ENCODE peak calls at places on chromosomes 7 and 10, in four cellular contexts. U is HCT116, V is GM12878, R is H1. X is an unnamed sample. For H3K9me3, the result is how much of the 10 kb centered on the place peaks cover.

GRCh38 chr10:80104066-80104926 is 25.8 kb downstream of the TMEM254 start:
- DNase-seq in U (no peak), V (no peak), R (no peak), X (no peak)

GRCh38 chr7:150994141-150994837 is 3.5 kb downstream of the NOS3 start:
- DNase-seq in U (no peak), V (no peak), R (no peak), X (no peak)

GRCh38 chr10:60351191-60351853 is 38.4 kb downstream of the ANK3 start:
- DNase-seq in U (no peak), V (peak), R (no peak), X (no peak)

GRCh38 chr7:77765906-77766800 is 32.1 kb downstream of the TMEM60 start:
- DNase-seq in U (no peak), V (no peak), R (no peak), X (no peak)

GRCh38 chr10:128158024-128158795 is 32.0 kb upstream of the MKI67 start:
- DNase-seq in U (no peak), V (no peak), R (no peak), X (no peak)

GRCh38 chr10:8913720-8914119 is 859.2 kb downstream of the GATA3 start:
- DNase-seq in U (no peak), V (no peak), R (no peak), X (no peak)

GRCh38 chr7:90931996-90932912 is 332.0 kb upstream of the FZD1 start:
- DNase-seq in U (no peak), V (peak), R (no peak), X (no peak)

GRCh38 chr10:112872728-112873127 is 77.3 kb upstream of the TCF7L2 start:
- DNase-seq in U (peak), V (no peak), R (no peak), X (no peak)

GRCh38 chr7:49099587-49100326 is 175.4 kb downstream of the CDC14C start:
- DNase-seq in U (no peak), V (no peak), R (no peak), X (no peak)

GRCh38 chr10:88853155-88853554 is 1.5 kb upstream of the ANKRD22 start:
- DNase-seq in U (no peak), V (no peak), R (no peak), X (no peak)

GRCh38 chr7:18154707-18155106 is 127.1 kb upstream of the PRPS1L1 start:
- DNase-seq in U (no peak), V (no peak), R (no peak), X (no peak)

GRCh38 chr10:50511512-50512213 is 112.1 kb downstream of the SGMS1 start:
- DNase-seq in U (peak), V (peak), R (no peak), X (no peak)

GRCh38 chr7:18212788-18213187 is 185.1 kb upstream of the PRPS1L1 start:
- DNase-seq in U (no peak), V (no peak), R (no peak), X (peak)

GRCh38 chr7:13181221-13181620 is 493.8 kb downstream of the ARL4A start:
- DNase-seq in U (no peak), V (no peak), R (no peak), X (no peak)

DNA sequence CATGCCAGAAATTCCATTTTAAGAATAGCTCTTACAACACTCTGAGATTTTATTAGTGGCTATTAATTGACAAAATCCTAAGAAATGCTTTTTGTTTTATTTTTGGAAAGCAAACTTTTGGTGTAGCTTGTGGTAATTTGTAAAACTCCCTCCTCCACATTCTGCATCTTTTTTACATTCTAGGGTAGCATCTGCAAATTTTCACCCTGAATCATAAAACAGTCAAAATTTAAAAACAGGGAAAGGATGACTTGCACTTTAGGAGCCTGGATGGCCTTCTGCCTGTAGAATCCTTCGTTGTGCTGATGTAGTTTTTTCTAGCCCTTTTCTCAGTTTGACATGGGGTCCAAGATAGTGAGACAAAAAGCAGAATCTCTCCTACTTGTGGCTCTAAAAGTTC is 316.1 kb downstream of the ADRA2A start:
- DNase-seq in U (no peak), V (no peak), R (no peak), X (no peak)
- TF ChIP-seq POLR2AphosphoS5 in U (no peak), V (no peak), R (no peak), X (no peak)

DNA sequence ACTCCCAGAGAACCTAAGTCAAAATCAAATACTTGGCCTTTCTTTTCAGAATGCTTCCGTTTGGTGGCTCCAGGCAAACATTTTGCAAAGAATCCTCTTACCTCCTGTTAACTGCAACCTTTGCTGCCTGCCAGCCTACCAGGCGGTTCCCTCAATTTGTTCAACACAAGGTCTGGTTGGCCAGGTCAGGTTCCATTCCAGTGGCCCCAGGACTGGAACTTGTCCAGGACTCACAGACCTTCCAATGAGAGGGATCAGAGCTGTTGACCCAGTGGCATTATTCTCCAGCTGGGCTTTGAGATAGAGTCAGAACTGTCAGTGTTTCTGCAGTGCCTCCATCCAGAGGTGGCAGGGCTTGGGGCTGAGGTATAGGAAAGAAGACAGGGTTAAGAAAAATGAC is 137.0 kb downstream of the NEUROD6 start:
- DNase-seq in U (no peak), V (no peak), R (no peak), X (no peak)
- TF ChIP-seq EZH2 in U (no peak), V (no peak), R (no peak), X (no peak)

DNA sequence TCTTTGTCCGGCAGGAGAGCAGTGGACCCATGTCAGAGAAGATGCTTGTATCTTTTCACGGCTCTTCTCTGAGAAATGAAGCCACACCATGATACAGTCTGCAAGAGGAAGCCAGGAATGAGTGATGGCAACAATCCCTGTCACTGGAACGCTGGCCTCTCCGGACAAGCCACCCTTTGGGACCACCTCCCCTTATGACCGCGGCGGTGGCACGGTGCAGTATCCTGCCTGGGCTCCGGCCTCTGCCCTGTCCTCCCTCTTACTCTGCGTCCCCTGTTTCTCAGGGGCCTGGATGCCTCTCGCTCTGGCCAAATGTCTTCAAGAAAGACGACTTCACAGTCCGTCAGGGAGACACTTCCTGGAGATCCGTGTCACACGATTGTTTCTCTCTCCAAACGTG is 370.5 kb downstream of the ZNF716 start:
- DNase-seq in U (no peak), V (no peak), R (no peak), X (no peak)
- H3K9me3 ChIP-seq in U (under half), V (under half), R (half or more), X (under half)

GRCh38 chr7:120993575-120994191 is 5.2 kb downstream of the CPED1 start:
- DNase-seq in U (no peak), V (no peak), R (no peak), X (no peak)
- TF ChIP-seq POLR2AphosphoS5 in U (no peak), V (no peak), R (no peak), X (no peak)

DNA sequence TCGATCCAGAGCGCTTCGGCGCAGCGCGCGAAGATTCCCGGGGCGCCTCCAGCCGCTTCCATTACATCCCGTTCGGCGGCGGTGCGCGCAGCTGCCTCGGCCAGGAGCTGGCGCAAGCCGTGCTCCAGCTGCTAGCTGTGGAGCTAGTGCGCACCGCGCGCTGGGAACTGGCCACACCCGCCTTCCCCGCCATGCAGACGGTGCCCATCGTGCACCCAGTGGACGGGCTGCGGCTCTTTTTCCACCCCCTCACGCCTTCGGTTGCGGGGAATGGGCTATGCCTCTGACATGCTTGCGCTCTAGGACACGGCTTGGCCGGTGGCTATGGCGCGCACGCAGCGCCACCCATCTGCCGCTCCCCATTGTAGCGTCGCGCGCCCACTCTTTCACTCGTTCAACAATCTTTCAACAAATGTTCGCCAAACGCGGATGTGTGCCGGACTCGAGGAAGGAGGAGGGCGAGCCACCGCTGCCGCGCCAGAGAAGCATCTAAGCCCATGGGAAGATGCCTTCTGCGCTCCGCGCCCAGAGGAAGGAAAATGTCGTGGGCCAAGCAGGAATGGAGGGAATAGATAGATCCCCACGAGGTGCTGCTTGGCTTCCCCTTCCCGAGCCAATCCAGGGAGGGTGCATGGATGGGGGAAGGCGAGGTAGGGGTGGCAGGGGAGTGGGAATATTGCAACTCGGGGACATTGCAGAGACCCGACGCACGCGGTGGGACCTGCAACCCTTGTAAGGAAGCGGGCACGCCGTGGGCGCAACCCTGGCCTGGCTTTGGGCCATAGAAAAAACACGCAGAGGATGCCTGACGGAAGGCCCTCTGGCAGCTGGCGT is 5.1 kb upstream of the CYP26A1 start:
- DNase-seq in U (no peak), V (no peak), R (peak), X (no peak)
- TF ChIP-seq EZH2 in U (no peak), V (no peak), R (peak), X (no peak)

GRCh38 chr7:64223366-64223765 is 4.9 kb upstream of the ZNF679 start:
- DNase-seq in U (no peak), V (no peak), R (no peak), X (no peak)
- H3K9me3 ChIP-seq in U (under half), V (under half), R (half or more), X (under half)

DNA sequence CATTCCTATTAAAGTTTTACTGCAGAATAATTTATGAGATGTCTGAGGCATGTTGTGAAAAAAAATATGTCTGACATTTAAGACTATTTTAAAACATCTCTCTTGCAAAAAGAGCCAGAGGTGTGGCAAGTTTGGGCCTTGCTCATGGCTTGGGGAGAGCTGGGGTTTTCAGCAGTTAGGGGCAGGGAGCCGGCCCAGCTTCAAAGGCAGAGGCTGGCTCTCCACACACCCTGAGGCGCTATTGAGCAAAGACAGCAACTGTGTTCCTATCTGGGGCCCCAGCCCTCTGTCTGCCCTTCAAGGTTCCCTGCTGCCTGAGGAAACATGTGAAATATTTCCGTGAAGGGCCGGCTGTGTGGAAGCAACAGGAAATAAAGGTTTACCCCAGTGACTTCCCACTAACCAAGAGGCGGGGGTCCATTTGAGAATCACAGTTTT is 94.0 kb downstream of the SORBS1 start:
- DNase-seq in U (peak), V (no peak), R (peak), X (peak)
- TF ChIP-seq POLR2AphosphoS5 in U (no peak), V (no peak), R (no peak), X (no peak)

DNA sequence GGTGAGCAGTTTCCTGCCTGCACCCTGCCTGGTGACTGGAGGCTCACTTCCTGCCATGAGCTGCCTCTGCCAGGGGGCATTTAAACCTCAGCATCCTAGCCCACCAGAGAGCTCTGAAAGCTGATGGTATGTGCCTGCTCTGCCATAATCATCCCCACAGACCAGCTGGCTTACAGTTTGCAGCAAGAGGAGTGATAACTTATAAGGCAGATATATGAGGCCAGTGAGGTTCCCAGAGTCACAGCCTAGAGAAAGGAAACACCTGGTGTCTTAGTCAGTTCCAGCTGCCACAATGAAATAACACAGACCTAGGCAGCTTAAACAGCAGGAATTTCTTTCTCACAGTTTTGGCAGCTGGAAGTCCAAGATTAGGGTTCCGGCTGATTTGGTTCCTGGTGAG is 232.0 kb downstream of the PAXIP1 start:
- DNase-seq in U (no peak), V (no peak), R (no peak), X (no peak)
- TF ChIP-seq EZH2 in U (no peak), V (no peak), R (no peak), X (no peak)

DNA sequence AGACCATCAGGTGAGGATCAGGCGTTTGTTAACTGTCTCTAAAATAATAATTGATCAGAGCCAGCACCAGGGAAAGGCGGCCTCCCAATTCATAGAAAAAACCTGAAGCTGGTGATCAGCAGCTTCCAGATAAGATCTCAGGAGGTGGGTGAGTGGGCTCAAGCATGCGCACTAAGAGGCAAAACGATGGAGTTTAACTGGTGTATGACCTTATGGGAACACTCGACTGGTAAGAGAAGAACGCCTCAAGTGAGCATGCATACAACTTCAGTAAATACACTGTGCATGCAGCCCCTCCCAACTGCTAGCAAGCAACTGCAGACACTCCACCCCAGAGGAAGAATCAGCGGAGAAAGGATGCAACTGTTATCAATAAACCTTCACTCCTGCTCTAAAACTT is 18.1 kb downstream of the RAPGEF5 start:
- DNase-seq in U (no peak), V (no peak), R (no peak), X (no peak)
- H3K9me3 ChIP-seq in U (under half), V (under half), R (under half), X (under half)

X was measured in SK-N-MC.